ENCODE peak calls at places on chromosomes 3 and 15, in four cellular contexts. L is progenitor cell of endocrine pancreas, Q is lower lobe of right lung, Y is body of pancreas. A is an unnamed sample.

GRCh38 chr3:38623539-38623938 is 25.9 kb downstream of the SCN5A start:
- DNase-seq in L (peak), Q (no peak), Y (no peak), A (no peak)

GRCh38 chr15:84731774-84732173 is 15.8 kb upstream of the SEC11A start:
- DNase-seq in L (no peak), Q (no peak), Y (no peak), A (no peak)

GRCh38 chr15:60970246-60971170 is 258.6 kb downstream of the RORA start:
- DNase-seq in L (no peak), Q (no peak), Y (no peak), A (no peak)

GRCh38 chr3:43231276-43232000 is 54.9 kb upstream of the SNRK start:
- DNase-seq in L (no peak), Q (no peak), Y (no peak), A (no peak)

GRCh38 chr3:125125822-125126245 is 70.0 kb upstream of the HEG1 start:
- DNase-seq in L (no peak), Q (no peak), Y (peak), A (no peak)

GRCh38 chr3:187291001-187291511 is 481 bp downstream of the MASP1 start:
- DNase-seq in L (no peak), Q (no peak), Y (no peak), A (no peak)

GRCh38 chr3:24229468-24230263 is 265.0 kb downstream of the THRB start:
- DNase-seq in L (no peak), Q (no peak), Y (no peak), A (no peak)

GRCh38 chr3:18246336-18247060 is 178.6 kb downstream of the SATB1 start:
- DNase-seq in L (no peak), Q (no peak), Y (no peak), A (no peak)

GRCh38 chr3:179651687-179652466 is 963 bp upstream of the USP13 start:
- DNase-seq in L (no peak), Q (no peak), Y (no peak), A (no peak)

GRCh38 chr3:173938159-173938558 is 540.6 kb downstream of the NLGN1 start:
- DNase-seq in L (no peak), Q (no peak), Y (no peak), A (no peak)

GRCh38 chr3:44989636-44990373 is 13.8 kb downstream of the EXOSC7 start:
- DNase-seq in L (no peak), Q (no peak), Y (no peak), A (no peak)

GRCh38 chr3:43036621-43037331 is 57.7 kb downstream of the GASK1A start:
- DNase-seq in L (no peak), Q (no peak), Y (no peak), A (no peak)

GRCh38 chr15:81155375-81156218 is 21.5 kb downstream of the CFAP161 start:
- DNase-seq in L (no peak), Q (no peak), Y (peak), A (no peak)

GRCh38 chr3:4999626-5000184 is 20.5 kb downstream of the BHLHE40 start:
- DNase-seq in L (no peak), Q (no peak), Y (no peak), A (no peak)

GRCh38 chr15:48449734-48450133 is 118.5 kb downstream of the DUT start:
- DNase-seq in L (no peak), Q (no peak), Y (no peak), A (no peak)

GRCh38 chr3:129249284-129250065 is at the start of gene COPG1:
- DNase-seq in L (peak), Q (peak), Y (peak), A (peak)

GRCh38 chr3:77042892-77043291 is 3.0 kb downstream of the ROBO2 start:
- DNase-seq in L (no peak), Q (no peak), Y (no peak), A (no peak)

GRCh38 chr3:97825101-97825500 is 3.3 kb downstream of the CRYBG3 start:
- DNase-seq in L (no peak), Q (no peak), Y (no peak), A (no peak)

GRCh38 chr3:160685144-160685766 is 8.3 kb downstream of the ARL14 start:
- DNase-seq in L (no peak), Q (no peak), Y (no peak), A (no peak)

GRCh38 chr3:112315791-112316190 is 17.2 kb upstream of the CD200 start:
- DNase-seq in L (no peak), Q (no peak), Y (no peak), A (no peak)

GRCh38 chr3:71498543-71498942 is 85.0 kb downstream of the FOXP1 start:
- DNase-seq in L (no peak), Q (no peak), Y (no peak), A (no peak)

GRCh38 chr3:10192953-10193691 is 28.4 kb downstream of the IRAK2 start:
- DNase-seq in L (no peak), Q (no peak), Y (no peak), A (no peak)

GRCh38 chr3:112425382-112425781 is 73.9 kb downstream of the BTLA start:
- DNase-seq in L (no peak), Q (no peak), Y (no peak), A (no peak)

GRCh38 chr3:61864886-61865285 is 303.5 kb downstream of the PTPRG start:
- DNase-seq in L (no peak), Q (no peak), Y (no peak), A (no peak)

GRCh38 chr15:67761343-67761742 is 64.0 kb upstream of the SKOR1 start:
- DNase-seq in L (no peak), Q (no peak), Y (no peak), A (no peak)

GRCh38 chr15:33623010-33623409 is 312.2 kb downstream of the RYR3 start:
- DNase-seq in L (no peak), Q (no peak), Y (no peak), A (no peak)

GRCh38 chr3:105316307-105316706 is 50.4 kb upstream of the ALCAM start:
- DNase-seq in L (no peak), Q (no peak), Y (no peak), A (no peak)

GRCh38 chr3:150885535-150885934 is 19.7 kb downstream of the MINDY4B start:
- DNase-seq in L (no peak), Q (no peak), Y (no peak), A (no peak)

GRCh38 chr3:150889105-150889504 is 16.1 kb downstream of the MINDY4B start:
- DNase-seq in L (no peak), Q (no peak), Y (no peak), A (no peak)

GRCh38 chr3:150890831-150891230 is 14.4 kb downstream of the MINDY4B start:
- DNase-seq in L (no peak), Q (no peak), Y (no peak), A (no peak)

GRCh38 chr3:150887031-150887430 is 18.2 kb downstream of the MINDY4B start:
- DNase-seq in L (no peak), Q (no peak), Y (no peak), A (no peak)

DNA sequence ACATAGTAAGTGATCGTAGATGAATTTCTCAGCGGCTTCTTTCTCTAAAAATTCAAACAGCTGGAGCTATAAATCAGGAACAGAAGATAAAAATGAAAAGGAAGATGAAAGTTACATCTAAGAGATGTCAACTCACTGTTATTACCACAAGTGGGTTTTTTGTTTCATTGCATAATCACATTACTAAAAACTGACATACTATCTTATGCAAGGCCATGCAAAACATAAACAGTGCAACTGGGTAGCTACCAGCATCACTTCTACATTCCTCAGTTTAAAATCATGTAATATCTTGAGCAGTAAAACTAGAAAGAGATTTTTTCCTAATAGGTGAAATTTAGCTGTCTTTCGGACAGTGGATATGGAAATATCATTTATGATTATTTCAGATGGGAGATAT is 14.9 kb downstream of the MINDY4B start:
- DNase-seq in L (no peak), Q (no peak), Y (no peak), A (no peak)
- TF ChIP-seq CTCF in L (no peak), Q (no peak), Y (no peak), A (no peak)

DNA sequence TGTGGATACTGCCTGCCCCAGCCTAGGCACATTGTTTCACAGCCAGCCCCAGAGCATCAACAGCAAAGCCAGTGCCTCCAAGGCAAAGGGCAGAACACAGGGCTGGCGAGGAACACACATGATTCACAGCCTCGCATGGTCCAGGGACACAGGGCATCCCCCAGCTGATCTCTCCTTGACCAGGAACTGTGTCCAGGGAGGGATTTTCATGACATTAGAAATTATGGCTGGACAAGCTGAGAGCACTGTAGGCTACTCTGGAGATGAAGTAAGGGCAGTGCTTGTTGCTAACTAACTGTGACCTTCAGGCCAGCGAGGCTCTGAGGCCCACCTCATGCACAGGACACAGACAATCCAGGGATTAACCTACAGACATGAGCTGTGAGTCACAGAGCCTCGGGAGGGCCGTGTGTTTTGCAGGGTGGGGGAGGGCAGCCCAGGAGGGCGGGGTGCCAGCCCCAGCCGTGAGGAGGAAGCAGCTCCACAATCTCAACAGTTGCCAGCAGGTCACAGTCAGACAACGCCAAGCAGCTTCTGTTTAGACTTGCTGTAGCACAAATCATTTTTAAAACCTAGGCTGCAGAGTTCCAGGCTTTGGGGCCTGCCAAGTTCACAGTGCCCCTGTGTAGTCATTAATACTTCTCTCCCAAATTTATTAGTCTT is 114.9 kb downstream of the ETFA start:
- DNase-seq in L (no peak), Q (peak), Y (peak), A (peak)
- TF ChIP-seq CTCF in L (no peak), Q (no peak), Y (no peak), A (no peak)

DNA sequence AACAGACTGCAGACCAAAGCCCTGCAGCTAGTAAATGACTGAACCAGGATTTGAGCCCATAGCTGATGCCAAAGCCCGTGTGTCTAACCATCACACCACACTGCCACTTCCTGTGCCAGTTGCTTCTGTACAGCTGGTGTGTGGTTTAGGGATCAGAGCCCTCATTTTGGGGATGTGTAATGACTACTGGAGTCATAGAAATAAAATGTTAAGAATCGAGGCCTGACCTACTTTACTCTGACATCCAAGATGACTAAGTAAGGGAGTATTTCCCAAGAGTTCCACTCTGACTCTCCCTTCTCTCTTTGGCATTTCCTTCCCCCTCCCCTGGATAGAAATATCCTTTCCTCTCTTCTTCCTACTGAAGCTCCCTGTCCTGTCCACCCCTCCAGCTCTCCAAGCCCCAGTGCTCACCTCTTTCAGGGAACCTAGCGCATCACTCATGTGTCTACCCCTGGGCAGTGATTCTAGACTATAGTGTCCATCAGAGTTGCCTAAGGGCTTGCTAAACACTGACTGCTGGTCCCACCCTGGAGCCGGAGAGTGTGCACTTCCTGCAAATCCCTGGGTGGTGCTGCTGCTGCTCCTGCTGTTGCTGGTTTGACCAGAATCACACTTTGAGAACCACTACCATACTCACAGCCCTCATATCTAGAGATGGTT is 53.8 kb downstream of the MGLL start:
- DNase-seq in L (no peak), Q (no peak), Y (no peak), A (no peak)
- TF ChIP-seq CTCF in L (no peak), Q (no peak), Y (no peak), A (no peak)

GRCh38 chr15:29747837-29748417 is 74.3 kb downstream of the TJP1 start:
- DNase-seq in L (no peak), Q (no peak), Y (no peak), A (no peak)
- TF ChIP-seq CTCF in L (peak), Q (peak), Y (peak), A (peak)

GRCh38 chr3:188584958-188585689 is 431.2 kb downstream of the LPP start:
- DNase-seq in L (no peak), Q (no peak), Y (no peak), A (no peak)
- TF ChIP-seq CTCF in L (no peak), Q (no peak), Y (no peak), A (no peak)

GRCh38 chr3:40178012-40178594 is 131.4 kb upstream of the EIF1B start:
- DNase-seq in L (no peak), Q (no peak), Y (no peak), A (no peak)

GRCh38 chr3:40179016-40179415 is 130.5 kb upstream of the EIF1B start:
- DNase-seq in L (peak), Q (peak), Y (peak), A (peak)

GRCh38 chr3:40186508-40186907 is 123.0 kb upstream of the EIF1B start:
- DNase-seq in L (no peak), Q (no peak), Y (peak), A (no peak)

GRCh38 chr3:40185029-40185695 is 124.3 kb upstream of the EIF1B start:
- DNase-seq in L (no peak), Q (no peak), Y (no peak), A (no peak)

DNA sequence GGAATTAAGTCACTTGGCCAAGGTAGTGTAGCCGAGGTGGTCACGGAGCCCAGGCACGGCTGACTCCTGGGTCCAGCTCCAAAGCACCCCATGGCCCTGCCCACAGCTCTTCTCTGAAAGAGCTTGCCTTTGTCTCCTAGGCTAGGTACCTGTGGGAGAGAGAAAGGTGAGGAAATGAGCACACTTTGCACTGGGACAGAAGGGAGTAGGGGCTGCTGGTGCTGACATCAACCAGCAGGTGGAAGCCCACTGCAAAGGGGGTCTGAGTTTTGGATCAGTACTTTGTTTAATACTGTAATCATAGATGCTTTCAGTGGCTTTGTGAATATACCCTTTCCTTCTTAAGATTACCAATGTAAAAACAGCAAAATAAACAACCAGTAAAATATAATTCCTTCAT is 128.3 kb upstream of the EIF1B start:
- DNase-seq in L (no peak), Q (no peak), Y (no peak), A (no peak)
- TF ChIP-seq CTCF in L (peak), Q (no peak), Y (no peak), A (no peak)

GRCh38 chr3:156176048-156176447 is 55.7 kb downstream of the KCNAB1 start:
- DNase-seq in L (no peak), Q (no peak), Y (no peak), A (no peak)

GRCh38 chr3:156172536-156172935 is 52.2 kb downstream of the KCNAB1 start:
- DNase-seq in L (no peak), Q (no peak), Y (no peak), A (no peak)

GRCh38 chr3:156176629-156177210 is 56.3 kb downstream of the KCNAB1 start:
- DNase-seq in L (no peak), Q (no peak), Y (no peak), A (no peak)

GRCh38 chr3:156175570-156175969 is 55.2 kb downstream of the KCNAB1 start:
- DNase-seq in L (no peak), Q (no peak), Y (no peak), A (no peak)

GRCh38 chr3:156174229-156174847 is 54.0 kb downstream of the KCNAB1 start:
- DNase-seq in L (no peak), Q (no peak), Y (no peak), A (no peak)
- TF ChIP-seq CTCF in L (peak), Q (peak), Y (peak), A (peak)

DNA sequence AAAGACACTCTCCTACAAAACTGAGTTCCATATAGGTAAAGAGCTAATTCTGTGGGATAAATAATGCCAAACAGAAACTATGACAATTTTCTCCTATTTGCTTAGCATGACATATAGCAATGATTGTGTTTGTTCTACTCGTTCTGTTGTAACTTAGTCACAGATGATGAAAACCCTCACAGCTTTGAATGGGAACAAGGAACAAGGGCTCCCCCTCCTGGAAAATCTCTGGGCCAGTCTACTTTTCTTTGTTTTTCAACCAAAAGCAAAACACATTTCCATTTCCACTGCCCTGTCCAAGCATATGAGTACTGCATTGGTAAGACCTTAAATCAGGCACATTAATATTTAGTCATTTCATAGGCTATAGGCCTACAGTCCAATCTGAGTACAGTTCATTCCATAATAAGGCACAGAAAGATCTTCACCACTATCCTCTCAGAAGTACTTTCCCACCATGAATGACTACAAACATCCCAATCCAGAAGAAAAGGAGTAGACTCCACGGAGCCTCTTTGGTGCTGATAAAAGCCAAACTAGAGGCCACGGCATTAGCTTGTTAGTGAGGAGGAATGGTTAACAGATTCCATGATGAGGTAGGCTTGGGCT is 67.1 kb downstream of the ATP8B4 start:
- DNase-seq in L (no peak), Q (no peak), Y (peak), A (no peak)
- TF ChIP-seq CTCF in L (peak), Q (peak), Y (peak), A (peak)

GRCh38 chr15:72493220-72493619 is 19.1 kb downstream of the ARIH1 start:
- DNase-seq in L (no peak), Q (no peak), Y (no peak), A (no peak)
- TF ChIP-seq CTCF in L (no peak), Q (no peak), Y (no peak), A (no peak)